ENCODE peak calls at places on chromosomes 7 and 10, in four cellular contexts. P, H, Y and S are unnamed samples.

GRCh38 chr7:25832926-25833325 is 319.1 kb upstream of the NFE2L3 start:
- DNase-seq in Y (peak), P (no peak), H (no peak), S (no peak)

GRCh38 chr10:60650272-60650800 is 127.9 kb upstream of the CDK1 start:
- DNase-seq in H (no peak), Y (no peak), P (no peak), S (no peak)

GRCh38 chr7:152366662-152367061 is 69.1 kb downstream of the KMT2C start:
- DNase-seq in Y (no peak), P (no peak), H (no peak), S (no peak)

GRCh38 chr7:4871056-4871680 is 9.3 kb upstream of the PAPOLB start:
- DNase-seq in P (no peak), H (no peak), Y (peak), S (no peak)

GRCh38 chr7:64618785-64619456 is 47.0 kb upstream of the ZNF107 start:
- DNase-seq in Y (peak), P (no peak), H (peak), S (no peak)

GRCh38 chr10:459743-460142 is 229.7 kb downstream of the DIP2C start:
- DNase-seq in Y (no peak), P (no peak), H (no peak), S (no peak)

GRCh38 chr10:129305046-129305445 is 162.0 kb upstream of the MGMT start:
- DNase-seq in Y (no peak), H (no peak), P (no peak), S (no peak)

GRCh38 chr7:1409555-1409954 is 49.7 kb downstream of the MICALL2 start:
- DNase-seq in H (no peak), P (no peak), Y (no peak), S (no peak)

GRCh38 chr10:9301148-9301547 is 1246.7 kb downstream of the GATA3 start:
- DNase-seq in H (peak), P (no peak), Y (peak), S (no peak)

GRCh38 chr10:46310143-46310514 is 23.3 kb downstream of the ANTXRL start:
- DNase-seq in Y (no peak), P (no peak), H (no peak), S (no peak)

GRCh38 chr7:75534727-75535307 is 42.7 kb downstream of the SPDYE5 start:
- DNase-seq in Y (peak), P (no peak), H (no peak), S (no peak)

GRCh38 chr10:480928-481551 is 208.4 kb downstream of the DIP2C start:
- DNase-seq in Y (peak), H (no peak), P (no peak), S (no peak)

GRCh38 chr10:26622891-26623290 is 74.6 kb upstream of the PDSS1 start:
- DNase-seq in Y (no peak), H (no peak), P (no peak), S (no peak)

GRCh38 chr10:99958287-99958686 is 51.5 kb downstream of the DNMBP start:
- DNase-seq in H (no peak), P (no peak), Y (peak), S (no peak)

GRCh38 chr7:158781217-158781975 is 47.9 kb downstream of the ESYT2 start:
- DNase-seq in P (no peak), H (no peak), Y (no peak), S (no peak)

GRCh38 chr10:90917231-90917967 is 3.5 kb downstream of the ANKRD1 start:
- DNase-seq in P (no peak), H (no peak), Y (no peak), S (no peak)

GRCh38 chr10:72322280-72323058 is 32.2 kb downstream of the DNAJB12 start:
- DNase-seq in P (no peak), Y (no peak), H (peak), S (no peak)

GRCh38 chr10:72308320-72308987 is 34.7 kb downstream of the DDIT4 start:
- DNase-seq in H (no peak), Y (peak), P (no peak), S (no peak)

GRCh38 chr10:126242352-126243260 is 145.7 kb downstream of the ADAM12 start:
- DNase-seq in H (no peak), P (no peak), Y (peak), S (no peak)

GRCh38 chr7:41693150-41693997 is 9.5 kb downstream of the INHBA start:
- DNase-seq in H (no peak), Y (peak), P (no peak), S (no peak)

GRCh38 chr7:43114451-43114765 is 2.0 kb downstream of the HECW1 start:
- DNase-seq in Y (no peak), P (no peak), H (peak), S (no peak)

GRCh38 chr7:106139253-106140251 is 27.4 kb upstream of the SYPL1 start:
- DNase-seq in P (no peak), Y (peak), H (no peak), S (no peak)

GRCh38 chr7:155667241-155667849 is 22.9 kb downstream of the RBM33 start:
- DNase-seq in Y (no peak), H (no peak), P (no peak), S (no peak)

GRCh38 chr7:28176174-28176573 is 4.4 kb downstream of the JAZF1 start:
- DNase-seq in Y (peak), P (no peak), H (no peak), S (no peak)

GRCh38 chr10:120861200-120861599 is 10.0 kb downstream of the WDR11 start:
- DNase-seq in H (no peak), P (no peak), Y (no peak), S (no peak)

GRCh38 chr7:46147871-46148270 is 226.8 kb upstream of the IGFBP3 start:
- DNase-seq in P (no peak), H (no peak), Y (no peak), S (no peak)

GRCh38 chr7:46145412-46145811 is 224.3 kb upstream of the IGFBP3 start:
- DNase-seq in Y (peak), H (peak), P (no peak), S (no peak)

GRCh38 chr7:46150202-46150601 is 229.1 kb upstream of the IGFBP3 start:
- DNase-seq in Y (no peak), H (no peak), P (no peak), S (no peak)

GRCh38 chr7:46143949-46144917 is 223.2 kb upstream of the IGFBP3 start:
- DNase-seq in H (no peak), Y (no peak), P (no peak), S (no peak)

DNA sequence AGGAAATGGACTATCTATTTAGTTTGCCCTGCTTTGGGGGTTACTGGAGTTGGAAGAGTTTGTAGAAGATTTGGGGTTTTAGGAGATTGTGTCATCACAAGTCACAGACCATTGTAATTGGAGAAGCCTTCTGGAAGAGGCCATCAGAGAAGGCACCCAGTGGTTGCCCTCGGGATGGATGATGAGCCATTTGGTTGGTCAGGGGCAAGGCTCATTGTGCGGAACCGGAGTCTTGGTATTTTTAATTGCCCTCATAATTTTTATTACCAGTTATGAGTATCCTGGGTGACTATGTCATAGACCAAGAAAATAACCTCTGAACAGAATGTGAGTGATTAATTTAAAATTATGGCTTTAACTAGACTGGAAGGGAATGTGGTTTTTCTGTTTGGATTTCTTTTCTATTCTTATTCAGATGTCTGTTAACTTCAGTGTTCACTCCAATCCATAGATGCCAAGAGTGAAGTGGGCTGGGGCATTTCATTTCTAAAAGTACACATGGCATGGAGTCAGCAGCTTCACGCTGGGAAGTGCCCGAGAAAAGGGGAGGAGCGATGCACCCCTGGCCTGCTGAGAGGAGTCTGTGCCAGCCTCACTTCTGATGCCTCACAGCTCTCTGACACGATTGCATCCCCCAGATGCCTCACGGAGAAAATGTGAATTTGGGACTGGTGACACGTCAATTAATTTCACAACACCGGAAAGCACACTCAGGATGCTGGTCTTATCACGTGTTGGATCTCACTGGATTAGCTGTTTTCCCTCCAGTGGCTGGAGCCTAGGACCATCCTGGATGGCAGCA is 225.6 kb upstream of the IGFBP3 start:
- DNase-seq in H (no peak), P (no peak), Y (peak), S (no peak)
- TF ChIP-seq CTCF in H (no peak), P (no peak), Y (no peak), S (no peak)

GRCh38 chr7:140689199-140690152 is 7.0 kb upstream of the NDUFB2 start:
- DNase-seq in H (peak), Y (no peak), P (no peak), S (no peak)
- TF ChIP-seq CTCF in H (peak), Y (no peak), P (no peak), S (no peak)

GRCh38 chr7:19708397-19709248 is at the start of gene POLR1F:
- DNase-seq in P (peak), Y (peak), H (peak), S (peak)

GRCh38 chr7:19707240-19707639 is 1.6 kb downstream of the POLR1F start:
- DNase-seq in H (no peak), P (no peak), Y (peak), S (no peak)

GRCh38 chr7:19705663-19706062 is 3.2 kb downstream of the POLR1F start:
- DNase-seq in Y (no peak), P (no peak), H (peak), S (no peak)

GRCh38 chr7:19713676-19714075 is 4.8 kb upstream of the POLR1F start:
- DNase-seq in Y (peak), P (peak), H (peak), S (peak)

DNA sequence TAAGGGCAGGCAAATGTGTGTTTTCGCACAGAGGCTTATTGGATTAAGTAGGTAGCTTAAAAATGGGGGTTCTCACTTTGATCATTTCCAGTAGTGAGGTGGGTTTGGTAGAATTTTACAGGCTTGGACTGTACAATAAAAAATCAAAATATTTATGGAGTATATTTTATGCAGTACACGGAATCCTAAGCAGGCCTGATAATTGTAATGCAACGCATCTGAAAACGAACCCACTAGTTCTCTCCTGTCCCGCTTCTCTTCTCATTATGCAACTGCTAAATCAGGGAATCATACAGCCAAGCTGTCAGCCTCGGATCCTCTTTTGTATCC is 377 bp upstream of the POLR1F start:
- DNase-seq in P (no peak), Y (no peak), H (no peak), S (no peak)
- TF ChIP-seq CTCF in P (no peak), Y (no peak), H (no peak), S (no peak)

GRCh38 chr7:31919678-31920369 is 150.4 kb downstream of the PDE1C start:
- DNase-seq in H (no peak), Y (no peak), P (no peak), S (no peak)

GRCh38 chr7:31918706-31919393 is 151.4 kb downstream of the PDE1C start:
- DNase-seq in Y (no peak), P (no peak), H (no peak), S (no peak)

GRCh38 chr7:31924228-31924627 is 146.0 kb downstream of the PDE1C start:
- DNase-seq in P (no peak), Y (no peak), H (no peak), S (no peak)

GRCh38 chr7:31921047-31921446 is 149.2 kb downstream of the PDE1C start:
- DNase-seq in Y (no peak), H (no peak), P (no peak), S (no peak)

DNA sequence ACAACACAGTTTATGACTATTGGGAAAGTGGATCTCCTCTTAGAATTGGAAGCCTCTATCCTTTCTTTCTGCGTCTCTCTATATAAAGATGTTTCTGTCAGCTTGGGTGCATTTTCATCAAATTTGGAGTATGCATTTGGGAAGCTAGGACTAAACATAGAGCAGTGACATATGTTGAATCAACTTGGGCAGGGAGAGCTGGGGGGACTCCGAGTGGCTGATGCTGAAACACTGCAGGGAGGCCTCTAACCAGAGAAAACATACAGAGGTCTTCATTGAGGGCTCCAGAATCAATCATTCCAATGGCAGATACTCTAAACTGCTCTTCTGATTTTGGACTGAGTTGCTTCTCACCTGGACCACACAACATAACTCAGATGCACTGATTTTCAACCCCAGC is 147.3 kb downstream of the PDE1C start:
- DNase-seq in H (no peak), P (no peak), Y (no peak), S (no peak)
- TF ChIP-seq CTCF in H (no peak), P (no peak), Y (no peak), S (no peak)

GRCh38 chr7:142478479-142479220 is 220.8 kb upstream of the PRSS58 start:
- DNase-seq in Y (peak), P (no peak), H (peak), S (no peak)

GRCh38 chr7:142485617-142486226 is 227.9 kb upstream of the PRSS58 start:
- DNase-seq in P (no peak), Y (peak), H (peak), S (peak)

GRCh38 chr7:142482899-142483658 is 225.2 kb upstream of the PRSS58 start:
- DNase-seq in H (peak), Y (peak), P (no peak), S (peak)

GRCh38 chr7:142483659-142484317 is 225.9 kb upstream of the PRSS58 start:
- DNase-seq in Y (no peak), P (no peak), H (peak), S (no peak)

GRCh38 chr7:142481548-142481947 is 223.7 kb upstream of the PRSS58 start:
- DNase-seq in Y (peak), H (peak), P (no peak), S (no peak)
- TF ChIP-seq CTCF in Y (peak), H (peak), P (no peak), S (no peak)

DNA sequence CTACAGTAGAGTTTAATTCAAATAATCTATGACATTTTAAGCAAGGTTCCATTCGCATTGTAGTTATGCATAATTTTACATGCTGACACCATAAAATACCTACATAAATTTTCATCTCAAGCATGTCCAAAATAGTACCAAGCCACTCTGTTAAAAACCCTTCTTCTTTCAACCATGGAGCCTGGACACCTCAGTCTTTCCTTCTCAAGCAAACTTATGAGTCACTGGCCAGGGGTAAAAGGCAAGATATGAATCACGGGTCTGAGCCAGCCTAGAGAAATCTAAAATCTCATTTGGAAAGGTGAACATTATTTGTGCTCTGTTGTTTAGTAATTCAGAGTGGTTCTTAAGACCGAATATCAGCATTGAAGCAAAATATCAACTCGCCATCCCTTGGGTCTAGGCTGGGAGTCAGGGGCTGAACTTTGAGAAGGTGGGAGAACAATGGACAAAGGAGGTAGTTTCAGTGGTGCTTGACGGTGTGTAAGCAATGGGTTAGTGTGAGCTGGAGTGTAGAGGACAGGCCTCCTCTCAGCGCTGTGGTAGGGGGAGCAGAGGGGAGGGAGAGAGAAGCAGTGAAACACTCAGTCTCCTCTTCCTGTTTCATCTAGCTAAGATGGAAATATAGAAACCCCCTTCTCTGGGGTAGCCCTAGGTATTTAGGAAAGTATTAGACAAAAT is 19.1 kb upstream of the GPAM start:
- DNase-seq in H (no peak), P (no peak), Y (peak), S (no peak)
- TF ChIP-seq CTCF in H (no peak), P (no peak), Y (no peak), S (no peak)

GRCh38 chr10:96719850-96720421 is 378 bp downstream of the PIK3AP1 start:
- DNase-seq in H (peak), P (peak), Y (no peak), S (peak)
- TF ChIP-seq CTCF in H (peak), P (peak), Y (peak), S (peak)

DNA sequence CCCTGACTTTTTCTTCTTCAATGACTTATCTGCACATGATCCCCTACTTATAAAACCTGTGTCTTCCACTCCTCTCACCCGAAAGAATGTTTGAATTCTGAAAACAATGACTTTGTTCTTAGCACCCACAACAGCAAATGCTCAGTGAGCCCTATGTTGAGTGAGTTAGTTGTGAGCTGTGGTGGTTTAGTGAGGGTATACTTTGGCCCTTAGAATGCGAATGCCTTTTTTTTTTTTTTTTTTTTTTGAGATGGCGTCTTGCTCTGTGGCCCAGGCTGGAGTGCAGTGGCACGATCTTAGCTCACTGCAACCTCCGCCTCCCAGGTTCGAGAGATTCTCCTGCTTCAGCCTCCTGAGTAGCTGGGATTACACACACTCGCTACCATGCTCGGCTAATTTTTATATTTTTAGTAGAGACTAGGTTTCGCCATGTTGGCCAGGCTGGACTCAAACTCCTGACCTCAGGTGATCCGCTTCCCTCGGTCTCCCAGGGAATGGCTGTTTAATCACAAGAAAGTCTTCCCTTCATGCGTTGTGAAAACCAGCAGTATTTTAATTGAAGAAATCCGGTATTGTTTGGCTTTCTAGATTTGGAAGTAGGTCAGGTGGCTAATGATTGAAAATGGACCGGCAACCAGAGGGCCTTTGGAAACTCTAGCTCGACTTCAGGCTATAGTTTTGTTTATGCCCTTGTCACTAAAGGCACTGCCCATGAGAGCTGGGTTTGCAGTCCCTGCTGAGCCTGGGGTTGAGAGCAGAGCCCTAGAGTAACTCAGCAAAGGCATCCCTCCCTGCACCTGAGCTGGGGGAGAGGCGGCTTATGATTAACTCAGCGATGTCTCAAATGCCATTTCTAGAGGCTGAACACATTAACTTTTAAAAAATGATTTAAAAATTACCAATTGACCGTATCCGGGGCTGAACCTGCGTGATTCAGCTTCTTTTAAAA is 41.3 kb downstream of the CUX1 start:
- DNase-seq in P (no peak), H (no peak), Y (no peak), S (no peak)
- TF ChIP-seq CTCF in P (no peak), H (no peak), Y (no peak), S (no peak)

DNA sequence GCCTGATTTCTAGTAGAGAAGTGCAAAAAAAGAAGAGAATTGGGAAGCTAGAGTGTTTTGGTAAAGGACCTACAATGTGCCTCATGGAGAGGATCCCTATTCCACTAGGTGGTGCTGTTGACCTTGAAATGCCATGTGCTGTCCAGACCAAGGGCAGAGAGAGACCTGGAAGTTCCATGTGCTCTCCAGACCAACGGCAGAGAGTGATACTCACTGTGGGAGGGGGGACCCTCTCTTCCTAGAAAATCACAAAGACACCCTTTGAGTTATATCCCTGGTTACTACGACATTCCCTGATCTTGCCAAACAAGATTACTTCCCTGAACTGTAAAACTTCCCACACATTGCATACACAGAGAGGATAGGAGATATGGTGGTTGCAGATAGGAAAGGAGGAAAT is 212.7 kb upstream of the ZNF804B start:
- DNase-seq in Y (peak), H (peak), P (no peak), S (no peak)
- TF ChIP-seq CTCF in Y (peak), H (peak), P (peak), S (peak)